ENCODE peak calls at places on chromosomes 6 and 20, in seven cellular contexts. G, R, X, B, L, Z and J are unnamed samples.

GRCh38 chr6:42278131-42278853 is 60.6 kb upstream of the MRPS10 start:
- DNase-seq in G (no peak), R (no peak), X (no peak), B (no peak), L (no peak), Z (no peak), J (no peak)

GRCh38 chr6:35089935-35090505 is 51.1 kb downstream of the TCP11 start:
- DNase-seq in G (peak), R (no peak), X (no peak), B (peak), L (no peak), Z (no peak), J (no peak)

GRCh38 chr20:48875914-48876240 is 45.6 kb upstream of the ARFGEF2 start:
- DNase-seq in G (peak), R (peak), X (no peak), B (peak), L (no peak), Z (no peak), J (no peak)

GRCh38 chr6:2209226-2209809 is 36.1 kb downstream of the GMDS start:
- DNase-seq in G (peak), R (no peak), X (no peak), B (peak), L (peak), Z (peak), J (peak)

GRCh38 chr20:49811825-49812462 is 684 bp upstream of the SLC9A8 start:
- DNase-seq in G (peak), R (no peak), X (no peak), B (peak), L (no peak), Z (no peak), J (no peak)

GRCh38 chr20:48544402-48545333 is 283.1 kb downstream of the PREX1 start:
- DNase-seq in G (no peak), R (no peak), X (no peak), B (no peak), L (no peak), Z (no peak), J (no peak)

GRCh38 chr20:1336699-1337387 is 7.9 kb upstream of the SDCBP2 start:
- DNase-seq in G (peak), R (peak), X (peak), B (no peak), L (no peak), Z (no peak), J (no peak)

GRCh38 chr6:14882394-14883073 is 363.3 kb upstream of the JARID2 start:
- DNase-seq in G (peak), R (no peak), X (no peak), B (peak), L (no peak), Z (no peak), J (no peak)

GRCh38 chr20:2283706-2284423 is 11.9 kb upstream of the TGM3 start:
- DNase-seq in G (no peak), R (no peak), X (no peak), B (no peak), L (no peak), Z (no peak), J (no peak)

GRCh38 chr6:117907600-117908245 is 659 bp downstream of the SLC35F1 start:
- DNase-seq in G (no peak), R (no peak), X (no peak), B (no peak), L (peak), Z (peak), J (peak)

GRCh38 chr6:100740439-100740838 is 140.7 kb downstream of the ASCC3 start:
- DNase-seq in G (no peak), R (no peak), X (no peak), B (no peak), L (no peak), Z (no peak), J (no peak)

DNA sequence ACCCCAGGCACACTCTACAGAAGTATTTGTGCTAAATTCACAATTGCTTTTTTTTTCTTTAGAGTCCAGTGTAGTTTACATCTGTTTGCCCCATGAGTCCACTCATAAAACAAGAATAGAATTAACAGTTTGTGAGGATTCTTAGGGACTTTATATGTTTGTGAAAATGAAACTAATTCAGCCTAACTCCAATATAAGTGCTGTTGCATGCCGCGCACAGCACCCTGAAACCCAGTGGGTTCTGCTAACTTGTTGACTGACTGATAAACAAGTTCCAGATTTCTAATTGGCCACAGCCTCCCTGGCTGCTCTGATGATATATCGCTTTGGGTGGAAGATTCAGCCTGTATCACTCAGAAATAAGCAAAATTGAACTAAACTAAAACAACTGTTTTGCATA is 561.4 kb downstream of the PKHD1 start:
- DNase-seq in G (no peak), R (no peak), X (no peak), B (no peak), L (no peak), Z (no peak), J (no peak)
- TF ChIP-seq CTCF in G (no peak), R (no peak), X (no peak), B (no peak), L (no peak), Z (no peak), J (no peak)

DNA sequence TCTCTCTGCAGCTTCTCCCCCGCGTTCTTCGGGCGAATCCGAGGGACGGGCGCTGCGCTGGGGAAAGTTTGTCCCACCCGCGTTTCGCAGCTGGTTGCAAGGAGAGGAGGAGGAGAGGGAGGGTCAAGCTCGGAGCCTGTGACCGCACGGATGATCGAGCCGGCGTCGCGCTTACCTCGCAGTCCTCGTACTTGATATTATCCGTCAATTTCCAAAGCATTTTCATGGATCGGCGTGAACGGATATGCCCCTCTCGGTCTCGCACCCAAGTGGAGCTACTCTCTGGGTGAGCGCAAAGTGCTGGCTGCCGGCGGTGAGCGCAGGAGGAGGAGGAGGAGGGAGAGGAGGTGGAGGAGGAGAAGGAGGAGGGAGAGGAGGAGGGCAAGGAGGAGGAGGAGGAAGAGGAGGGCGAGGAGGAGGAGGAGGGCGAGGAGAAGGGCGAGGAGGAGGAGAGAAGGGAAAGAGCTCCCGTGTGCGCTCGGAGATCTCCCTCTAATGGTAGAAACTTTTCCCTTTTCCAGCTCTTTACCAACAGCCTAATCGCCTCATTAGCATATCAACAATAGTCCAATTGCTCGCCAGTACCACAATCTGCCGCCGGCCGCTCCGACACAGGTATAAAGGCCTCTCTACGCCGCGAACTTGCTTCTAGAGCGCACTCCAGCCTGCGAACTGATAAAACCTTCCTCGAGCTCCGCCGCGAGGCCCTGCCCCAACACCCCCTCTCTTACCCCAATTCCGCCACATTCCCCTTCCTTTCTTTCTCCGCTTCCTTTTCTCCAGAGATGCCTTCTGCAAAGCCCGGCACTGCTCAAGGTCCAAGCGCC is at the start of gene TFAP2A:
- DNase-seq in G (peak), R (no peak), X (no peak), B (peak), L (no peak), Z (no peak), J (no peak)
- TF ChIP-seq CTCF in G (no peak), R (no peak), X (no peak), B (no peak), L (no peak), Z (no peak), J (peak)

GRCh38 chr20:4985658-4986057 is 15.7 kb downstream of the SLC23A2 start:
- DNase-seq in G (no peak), R (no peak), X (no peak), B (peak), L (no peak), Z (no peak), J (no peak)

GRCh38 chr20:4989570-4989969 is 11.7 kb downstream of the SLC23A2 start:
- DNase-seq in G (no peak), R (no peak), X (no peak), B (no peak), L (no peak), Z (no peak), J (no peak)

GRCh38 chr20:4987130-4987529 is 14.2 kb downstream of the SLC23A2 start:
- DNase-seq in G (no peak), R (no peak), X (no peak), B (no peak), L (no peak), Z (no peak), J (no peak)
- TF ChIP-seq CTCF in G (no peak), R (no peak), X (no peak), B (no peak), L (no peak), Z (no peak), J (no peak)

GRCh38 chr6:103184776-103185175 is 1674.9 kb downstream of the HACE1 start:
- DNase-seq in G (no peak), R (no peak), X (no peak), B (no peak), L (no peak), Z (no peak), J (no peak)
- TF ChIP-seq CTCF in G (no peak), R (no peak), X (no peak), B (no peak), L (no peak), Z (no peak), J (no peak)

GRCh38 chr6:37137201-37137880 is 32.6 kb upstream of the PIM1 start:
- DNase-seq in G (peak), R (no peak), X (no peak), B (peak), L (peak), Z (peak), J (peak)
- TF ChIP-seq CTCF in G (no peak), R (no peak), X (no peak), B (no peak), L (no peak), Z (no peak), J (no peak)

DNA sequence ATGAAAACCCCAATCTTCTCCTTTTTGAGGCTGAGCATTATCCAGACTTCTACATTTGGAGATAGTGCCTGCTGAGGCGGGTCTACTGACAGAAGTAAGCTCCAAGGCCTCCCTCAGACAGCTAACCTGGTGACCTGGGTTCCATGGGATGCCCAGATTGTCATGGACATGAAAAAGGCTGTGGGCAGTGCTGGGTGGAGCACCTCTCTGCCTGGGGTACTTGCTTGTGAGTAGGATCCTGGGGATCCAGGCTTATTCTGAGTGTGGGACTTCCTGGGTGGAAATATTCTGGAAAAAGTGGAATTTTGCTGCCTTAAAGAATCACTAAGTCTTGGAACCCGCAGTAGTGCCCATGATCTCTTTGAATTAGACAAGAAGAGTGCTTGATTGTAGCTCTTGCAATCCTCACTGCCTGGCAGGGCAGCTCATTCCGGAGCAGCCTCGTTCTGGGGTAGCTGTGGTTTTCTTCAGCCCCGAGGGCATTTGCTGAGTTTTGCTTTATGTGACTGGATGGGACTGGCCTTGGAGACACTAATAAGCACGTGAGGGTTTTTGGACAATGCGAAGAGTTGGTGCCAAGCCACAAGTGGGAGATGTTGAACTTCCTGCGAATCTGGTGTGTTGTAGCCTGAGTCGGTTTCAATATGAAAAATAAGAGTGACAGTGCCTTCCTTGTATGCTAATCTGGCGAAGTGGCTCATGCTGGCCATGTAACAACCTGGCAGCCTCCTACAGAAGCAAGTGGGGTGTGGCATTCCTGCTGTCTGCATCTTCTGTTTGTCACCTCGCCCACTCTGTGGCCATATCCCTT is 28.2 kb downstream of the SNRNP48 start:
- DNase-seq in G (peak), R (no peak), X (peak), B (peak), L (no peak), Z (no peak), J (no peak)
- TF ChIP-seq CTCF in G (no peak), R (no peak), X (no peak), B (no peak), L (no peak), Z (no peak), J (no peak)

GRCh38 chr6:169700296-169700695 is 1.5 kb downstream of the WDR27 start:
- DNase-seq in G (peak), R (no peak), X (no peak), B (peak), L (no peak), Z (no peak), J (no peak)

GRCh38 chr6:169702640-169703246 is 817 bp downstream of the C6orf120 start:
- DNase-seq in G (peak), R (peak), X (no peak), B (no peak), L (peak), Z (peak), J (peak)

GRCh38 chr6:169701218-169701952 is 444 bp downstream of the WDR27 start:
- DNase-seq in G (no peak), R (no peak), X (no peak), B (no peak), L (no peak), Z (peak), J (no peak)

GRCh38 chr6:169707772-169708171 is 5.8 kb downstream of the C6orf120 start:
- DNase-seq in G (no peak), R (no peak), X (no peak), B (no peak), L (no peak), Z (no peak), J (no peak)

GRCh38 chr6:169701953-169702639 is at the start of the genes C6orf120 and WDR27:
- DNase-seq in G (peak), R (peak), X (peak), B (peak), L (peak), Z (peak), J (peak)
- TF ChIP-seq CTCF in G (no peak), R (no peak), X (no peak), B (no peak), L (no peak), Z (no peak), J (peak)

GRCh38 chr6:114167583-114168576 is 174.9 kb downstream of the HS3ST5 start:
- DNase-seq in G (no peak), R (no peak), X (no peak), B (no peak), L (no peak), Z (no peak), J (no peak)
- TF ChIP-seq CTCF in G (no peak), R (no peak), X (no peak), B (no peak), L (no peak), Z (no peak), J (no peak)